ENCODE peak calls at places on chromosome 13, in eight cellular contexts. G is T-cell; U is Right ventricle myocardium superior; R is CD8-positive, alpha-beta memory T cell; E is stimulated activated CD4-positive, alpha-beta T cell treated with anti-CD3 and anti-CD28 coated beads, Interleukin-12 subunit alpha, Interleukin-12 subunit beta, amount 100 ng/mL, for 4 hours; M is activated CD4-positive, alpha-beta memory T cell treated with anti-CD3 and anti-CD28 coated beads, Interleukin-2, amount 10 ng/mL, durations not matched to agents 7 days and 5 days; P is stimulated activated naive CD8-positive, alpha-beta T cell treated with anti-CD3 and anti-CD28 coated beads, Interleukin-15, amount 100 ng/mL, for 72 hours; A is tibial nerve. W is an unnamed sample.

GRCh38 chr13:32059511-32059984 is 28.0 kb downstream of the FRY start:
- DNase-seq in G (no peak), U (no peak), R (no peak), E (no peak), M (no peak), P (no peak), A (no peak), W (no peak)

GRCh38 chr13:60970736-60971135 is 444.9 kb downstream of the PCDH20 start:
- DNase-seq in G (no peak), U (no peak), R (no peak), E (no peak), M (no peak), P (no peak), A (no peak), W (no peak)

GRCh38 chr13:40476175-40476958 is 190.1 kb downstream of the FOXO1 start:
- DNase-seq in G (no peak), U (no peak), R (no peak), E (no peak), M (no peak), P (no peak), A (no peak), W (no peak)

GRCh38 chr13:98792321-98792720 is 39.8 kb upstream of the SLC15A1 start:
- DNase-seq in G (no peak), U (no peak), R (no peak), E (no peak), M (no peak), P (no peak), A (no peak), W (no peak)

GRCh38 chr13:77896977-77897376 is 21.7 kb downstream of the EDNRB start:
- DNase-seq in G (no peak), U (no peak), R (no peak), E (no peak), M (no peak), P (no peak), A (no peak), W (no peak)

GRCh38 chr13:23792680-23793079 is 96.5 kb downstream of the MIPEP start:
- DNase-seq in G (no peak), U (no peak), R (no peak), E (no peak), M (no peak), P (no peak), A (no peak), W (no peak)

GRCh38 chr13:43905435-43906031 is 25.8 kb downstream of the LACC1 start:
- DNase-seq in G (no peak), U (no peak), R (peak), E (no peak), M (peak), P (no peak), A (no peak), W (no peak)

GRCh38 chr13:99043700-99044300 is 65.9 kb upstream of the DOCK9 start:
- DNase-seq in G (no peak), U (no peak), R (no peak), E (no peak), M (no peak), P (no peak), A (no peak), W (no peak)

GRCh38 chr13:49240017-49240416 is 7.7 kb upstream of the CDADC1 start:
- DNase-seq in G (no peak), U (no peak), R (peak), E (no peak), M (peak), P (peak), A (no peak), W (peak)

GRCh38 chr13:108313382-108313781 is 43.9 kb downstream of the TNFSF13B start:
- DNase-seq in G (no peak), U (no peak), R (no peak), E (no peak), M (no peak), P (no peak), A (no peak), W (no peak)

GRCh38 chr13:102654786-102655185 is 40.1 kb downstream of the METTL21C start:
- DNase-seq in G (no peak), U (no peak), R (no peak), E (no peak), M (no peak), P (no peak), A (no peak), W (no peak)

GRCh38 chr13:38350114-38350617 is 515 bp downstream of the UFM1 start:
- DNase-seq in G (peak), U (peak), R (no peak), E (peak), M (peak), P (peak), A (peak), W (peak)